ENCODE peak calls at places on chromosome 10, in seven cellular contexts. Q, P, A, Y, S, E and O are unnamed samples.

GRCh38 chr10:100357073-100357858 is 10.2 kb downstream of the SCD start:
- DNase-seq in Y (no peak), P (no peak), A (no peak), E (no peak), Q (no peak), S (no peak), O (no peak)

GRCh38 chr10:71513896-71514295 is 117.2 kb downstream of the CDH23 start:
- DNase-seq in A (no peak), Q (no peak), Y (no peak), P (no peak), E (no peak), S (no peak), O (no peak)

GRCh38 chr10:26199841-26200240 is 16.7 kb upstream of the GAD2 start:
- DNase-seq in S (no peak), Y (no peak), A (no peak), E (no peak), Q (no peak), P (no peak), O (no peak)

GRCh38 chr10:71812016-71812912 is 38.8 kb downstream of the PSAP start:
- DNase-seq in Q (peak; percentile 92), Y (peak; percentile 78), S (peak; percentile 52), A (no peak), E (peak; percentile 75), P (peak; percentile 76), O (no peak)

GRCh38 chr10:58993480-58994221 is 182.8 kb upstream of the PHYHIPL start:
- DNase-seq in Y (no peak), P (no peak), A (no peak), Q (peak; percentile 46), S (no peak), E (no peak), O (no peak)

GRCh38 chr10:61283489-61284221 is 169.5 kb downstream of the TMEM26 start:
- DNase-seq in S (no peak), E (no peak), Q (no peak), A (no peak), P (no peak), Y (no peak), O (no peak)

GRCh38 chr10:126119591-126119990 is 223.2 kb downstream of the FANK1 start:
- DNase-seq in S (no peak), P (no peak), E (no peak), Q (no peak), Y (no peak), A (peak; percentile 31), O (no peak)

GRCh38 chr10:18151491-18151890 is 11.3 kb downstream of the CACNB2 start:
- DNase-seq in Y (no peak), A (no peak), Q (no peak), P (no peak), E (no peak), S (no peak), O (no peak)

GRCh38 chr10:97320480-97321031 is 1.5 kb downstream of the FRAT1 start:
- DNase-seq in Q (no peak), P (peak; percentile 36), E (no peak), A (no peak), S (no peak), Y (peak; percentile 32), O (no peak)

DNA sequence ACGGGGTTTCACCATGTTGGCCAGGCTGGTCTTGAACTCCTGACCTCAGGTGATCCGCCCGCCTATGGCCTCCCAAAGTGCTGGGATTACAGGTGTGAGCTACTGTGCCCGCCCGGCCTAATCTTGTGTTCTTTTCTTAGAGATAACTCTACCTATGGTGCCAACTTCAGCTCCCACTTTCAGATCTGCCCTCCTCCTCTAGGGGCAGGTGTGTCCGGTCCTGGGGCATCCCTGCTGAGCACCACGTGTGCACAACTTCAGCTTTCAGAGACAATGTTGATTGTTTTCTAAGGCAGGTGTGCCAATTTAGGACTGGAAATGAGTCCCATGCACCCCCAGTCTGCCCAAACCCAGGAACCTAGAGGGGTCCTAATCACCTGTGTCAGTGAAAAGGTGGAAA is 18.5 kb upstream of the FXYD4 start:
- DNase-seq in Q (no peak), Y (no peak), A (no peak), S (no peak), P (no peak), E (no peak), O (no peak)
- TF ChIP-seq CTCF in Q (no peak), Y (no peak), A (no peak), S (no peak), P (no peak), E (no peak), O (no peak)

GRCh38 chr10:46104071-46104585 is 58.1 kb upstream of the MSMB start:
- DNase-seq in Q (no peak), A (no peak), P (no peak), E (no peak), S (no peak), Y (no peak), O (no peak)

GRCh38 chr10:46106410-46107255 is 60.6 kb upstream of the MSMB start:
- DNase-seq in P (peak; percentile 66), S (peak; percentile 45), A (peak; percentile 8), Y (peak; percentile 48), E (no peak), Q (peak; percentile 54), O (no peak)
- TF ChIP-seq CTCF in P (no peak), S (peak; percentile 17), A (no peak), Y (peak; percentile 14), E (no peak), Q (no peak), O (no peak)

GRCh38 chr10:19689231-19689630 is 127.0 kb upstream of the PLXDC2 start:
- DNase-seq in E (no peak), A (no peak), S (no peak), Y (no peak), Q (no peak), P (no peak), O (no peak)

GRCh38 chr10:19683326-19683725 is 132.9 kb upstream of the PLXDC2 start:
- DNase-seq in A (peak; percentile 18), Y (no peak), P (no peak), E (no peak), S (no peak), Q (no peak), O (no peak)

GRCh38 chr10:19688344-19688743 is 127.9 kb upstream of the PLXDC2 start:
- DNase-seq in Q (no peak), P (no peak), E (no peak), Y (no peak), A (no peak), S (no peak), O (no peak)

GRCh38 chr10:19683965-19684364 is 132.3 kb upstream of the PLXDC2 start:
- DNase-seq in Q (no peak), Y (no peak), E (no peak), A (no peak), P (no peak), S (no peak), O (no peak)
- TF ChIP-seq CTCF in Q (no peak), Y (no peak), E (no peak), A (no peak), P (no peak), S (no peak), O (peak; percentile 26)

GRCh38 chr10:131179386-131179785 is 132.1 kb downstream of the TCERG1L start:
- DNase-seq in S (peak; percentile 8), P (no peak), E (no peak), A (no peak), Q (no peak), Y (no peak), O (peak; percentile 79)
- TF ChIP-seq CTCF in S (no peak), P (no peak), E (no peak), A (no peak), Q (no peak), Y (no peak), O (no peak)

DNA sequence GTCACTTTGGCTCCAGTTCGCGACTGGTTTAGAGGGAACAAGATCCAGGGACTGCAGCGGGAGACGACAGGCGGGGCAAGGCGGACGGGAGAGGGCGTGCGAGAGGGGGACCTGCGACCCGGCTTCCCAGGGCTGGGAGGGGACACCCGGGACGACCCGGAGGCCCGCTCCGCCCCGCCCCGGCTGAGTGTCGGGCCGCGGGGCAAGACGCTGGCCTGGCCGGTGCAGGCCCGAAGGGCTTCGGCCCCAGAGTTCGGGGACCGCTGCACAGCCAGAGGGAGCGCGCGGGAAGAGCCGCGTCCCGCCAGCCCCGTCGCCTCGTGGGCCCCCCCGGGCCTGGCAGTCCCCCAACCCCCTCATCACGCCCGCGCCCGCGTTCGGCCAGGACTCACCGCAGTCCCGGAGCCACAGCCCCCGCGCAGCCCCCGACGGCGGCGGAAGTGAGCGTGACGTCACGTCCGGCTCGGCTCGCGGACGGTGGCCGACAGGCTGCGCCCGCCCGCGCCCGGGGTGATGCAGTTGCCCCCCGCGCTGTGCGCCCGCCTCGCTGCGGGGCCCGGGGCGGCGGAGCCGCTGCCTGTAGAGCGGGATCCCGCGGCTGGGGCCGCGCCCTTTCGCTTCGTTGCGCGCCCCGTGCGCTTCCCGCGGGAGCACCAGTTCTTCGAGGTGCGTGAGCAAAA is at the start of the genes TUBGCP2 and ZNF511:
- DNase-seq in Y (peak; percentile 89), S (peak; percentile 78), Q (peak; percentile 92), A (peak; percentile 70), E (peak; percentile 95), P (peak; percentile 85), O (peak; percentile 95)
- TF ChIP-seq CTCF in Y (peak; percentile 10), S (no peak), Q (no peak), A (no peak), E (no peak), P (no peak), O (no peak)

GRCh38 chr10:77641344-77641743 is 3.7 kb upstream of the KCNMA1 start:
- DNase-seq in P (no peak), Q (no peak), A (no peak), S (no peak), E (no peak), Y (no peak), O (no peak)

GRCh38 chr10:77639756-77640155 is 2.1 kb upstream of the KCNMA1 start:
- DNase-seq in Y (no peak), S (no peak), E (no peak), Q (no peak), P (no peak), A (no peak), O (no peak)

GRCh38 chr10:77640167-77640566 is 2.6 kb upstream of the KCNMA1 start:
- DNase-seq in A (no peak), Q (no peak), E (no peak), S (no peak), Y (no peak), P (no peak), O (no peak)

GRCh38 chr10:77643795-77644468 is 6.3 kb upstream of the KCNMA1 start:
- DNase-seq in E (no peak), A (peak; percentile 37), S (no peak), Q (peak; percentile 49), Y (peak; percentile 44), P (peak; percentile 32), O (no peak)

DNA sequence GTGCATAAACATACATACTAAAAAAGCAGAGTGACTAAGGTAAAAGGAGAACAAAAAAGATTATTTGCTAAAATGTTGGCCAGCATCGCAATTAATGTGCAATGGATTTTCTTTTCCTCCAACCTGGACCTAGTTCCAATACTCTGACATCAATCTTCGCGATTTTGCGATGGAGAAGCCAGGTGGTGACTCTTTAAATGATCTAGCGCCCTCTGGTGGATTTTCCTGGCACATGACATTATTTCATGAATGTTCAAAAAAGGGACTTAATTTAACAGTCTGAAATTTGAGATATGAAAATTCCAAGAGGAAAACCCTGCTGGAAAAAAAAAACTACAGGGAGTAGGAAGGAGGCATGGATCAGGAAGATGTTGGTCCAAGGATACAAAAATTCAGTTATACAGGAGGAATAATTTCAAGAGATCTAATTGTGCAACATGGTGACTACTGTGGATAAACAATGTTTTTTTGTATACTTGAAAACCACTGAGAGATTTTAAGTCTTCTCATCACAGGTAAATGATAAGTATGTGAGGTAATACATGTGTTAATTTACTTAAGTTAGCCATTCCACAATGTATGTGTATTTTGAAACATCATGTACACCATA is 4.3 kb upstream of the KCNMA1 start:
- DNase-seq in E (no peak), A (peak; percentile 47), S (peak; percentile 62), P (peak; percentile 82), Y (peak; percentile 64), Q (peak; percentile 69), O (no peak)
- TF ChIP-seq CTCF in E (peak; percentile 94), A (peak; percentile 84), S (peak; percentile 90), P (peak; percentile 77), Y (peak; percentile 86), Q (peak; percentile 55), O (peak; percentile 88)